ENCODE peak calls at places on chromosomes 12 and 14, in five cellular contexts. One of them, this sample, is unnamed.

GRCh38 chr12:27207626-27208413 is 36.3 kb upstream of the STK38L start:
- DNase-seq in fibroblast of lung: no peak
- DNase-seq in AG04450: no peak
- DNase-seq in hepatocyte: no peak
- DNase-seq in fibroblast of pulmonary artery: no peak
- DNase-seq in this sample: no peak

GRCh38 chr14:24089890-24090289 is 4.2 kb upstream of the PCK2 start:
- DNase-seq in fibroblast of lung: no peak
- DNase-seq in AG04450: no peak
- DNase-seq in hepatocyte: no peak
- DNase-seq in fibroblast of pulmonary artery: no peak
- DNase-seq in this sample: no peak

GRCh38 chr12:15122349-15122748 is 98.9 kb downstream of the RERG start:
- DNase-seq in fibroblast of lung: no peak
- DNase-seq in AG04450: no peak
- DNase-seq in hepatocyte: no peak
- DNase-seq in fibroblast of pulmonary artery: no peak
- DNase-seq in this sample: no peak

GRCh38 chr14:22190411-22191191 is 398.4 kb downstream of the DAD1 start:
- DNase-seq in fibroblast of lung: peak; percentile 94
- DNase-seq in AG04450: peak; percentile 98
- DNase-seq in hepatocyte: peak; percentile 13
- DNase-seq in fibroblast of pulmonary artery: peak; percentile 7
- DNase-seq in this sample: no peak

GRCh38 chr12:75641031-75641780 is 129.8 kb upstream of the KRR1 start:
- DNase-seq in fibroblast of lung: peak; percentile 50
- DNase-seq in AG04450: peak; percentile 68
- DNase-seq in hepatocyte: peak; percentile 37
- DNase-seq in fibroblast of pulmonary artery: peak; percentile 88
- DNase-seq in this sample: peak; percentile 73

GRCh38 chr14:70873627-70874026 is 33.6 kb upstream of the PCNX1 start:
- DNase-seq in fibroblast of lung: no peak
- DNase-seq in AG04450: no peak
- DNase-seq in hepatocyte: no peak
- DNase-seq in fibroblast of pulmonary artery: no peak
- DNase-seq in this sample: no peak

GRCh38 chr12:121933522-121934317 is 15.3 kb downstream of the CFAP251 start:
- DNase-seq in fibroblast of lung: no peak
- DNase-seq in AG04450: no peak
- DNase-seq in hepatocyte: peak; percentile 50
- DNase-seq in fibroblast of pulmonary artery: peak; percentile 31
- DNase-seq in this sample: no peak

GRCh38 chr14:51846631-51847488 is 13.6 kb upstream of the GNG2 start:
- DNase-seq in fibroblast of lung: peak; percentile 60
- DNase-seq in AG04450: no peak
- DNase-seq in hepatocyte: peak; percentile 28
- DNase-seq in fibroblast of pulmonary artery: peak; percentile 90
- DNase-seq in this sample: peak; percentile 28

GRCh38 chr12:12439636-12440035 is 82.8 kb downstream of the BORCS5 start:
- DNase-seq in fibroblast of lung: peak; percentile 79
- DNase-seq in AG04450: no peak
- DNase-seq in hepatocyte: peak; percentile 60
- DNase-seq in fibroblast of pulmonary artery: peak; percentile 95
- DNase-seq in this sample: no peak

DNA sequence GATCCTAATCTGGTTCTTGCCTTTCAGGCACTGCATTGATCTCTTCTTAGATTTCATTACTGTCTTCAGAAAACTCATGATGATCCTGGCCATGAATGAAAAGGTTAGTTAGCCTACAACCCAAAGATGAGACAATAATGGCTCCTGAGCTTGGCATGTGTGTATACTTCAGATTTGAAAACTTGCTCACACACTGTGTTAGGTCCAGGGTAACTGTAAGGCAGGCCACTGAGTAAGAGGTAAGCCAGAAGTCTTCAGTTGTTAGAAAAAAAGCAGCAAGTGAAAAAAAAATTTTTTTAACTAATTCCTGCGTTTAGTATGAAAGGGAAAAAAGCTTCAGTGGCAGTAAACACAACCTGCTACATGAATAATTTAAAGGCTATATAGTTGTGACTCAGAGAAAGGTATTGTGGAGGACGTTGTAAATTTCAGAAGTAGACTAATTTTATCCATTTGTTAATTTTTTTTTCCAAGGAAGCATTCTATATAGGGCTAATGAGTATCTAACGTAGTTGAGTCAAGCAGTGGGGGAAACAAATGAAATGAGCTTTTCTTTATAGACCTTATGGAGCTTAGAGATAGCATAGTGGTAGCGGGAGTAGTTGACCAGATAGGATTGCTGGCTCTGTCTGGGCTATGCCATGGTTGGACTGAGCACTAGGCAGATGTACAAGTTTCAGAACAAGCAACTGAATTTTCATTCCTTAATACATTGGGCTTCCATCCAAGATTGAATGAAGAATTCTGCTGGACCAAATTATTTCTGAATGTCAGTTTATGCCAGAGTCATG is 20.5 kb downstream of the TMBIM6 start:
- DNase-seq in fibroblast of lung: no peak
- DNase-seq in AG04450: no peak
- DNase-seq in hepatocyte: no peak
- DNase-seq in fibroblast of pulmonary artery: no peak
- DNase-seq in this sample: no peak
- H3K4me3 ChIP-seq in fibroblast of lung: no peak overlapping the region
- H3K4me3 ChIP-seq in AG04450: no peak overlapping the region
- H3K4me3 ChIP-seq in hepatocyte: no peak overlapping the region
- H3K4me3 ChIP-seq in fibroblast of pulmonary artery: no peak overlapping the region
- H3K4me3 ChIP-seq in this sample: no peak overlapping the region

DNA sequence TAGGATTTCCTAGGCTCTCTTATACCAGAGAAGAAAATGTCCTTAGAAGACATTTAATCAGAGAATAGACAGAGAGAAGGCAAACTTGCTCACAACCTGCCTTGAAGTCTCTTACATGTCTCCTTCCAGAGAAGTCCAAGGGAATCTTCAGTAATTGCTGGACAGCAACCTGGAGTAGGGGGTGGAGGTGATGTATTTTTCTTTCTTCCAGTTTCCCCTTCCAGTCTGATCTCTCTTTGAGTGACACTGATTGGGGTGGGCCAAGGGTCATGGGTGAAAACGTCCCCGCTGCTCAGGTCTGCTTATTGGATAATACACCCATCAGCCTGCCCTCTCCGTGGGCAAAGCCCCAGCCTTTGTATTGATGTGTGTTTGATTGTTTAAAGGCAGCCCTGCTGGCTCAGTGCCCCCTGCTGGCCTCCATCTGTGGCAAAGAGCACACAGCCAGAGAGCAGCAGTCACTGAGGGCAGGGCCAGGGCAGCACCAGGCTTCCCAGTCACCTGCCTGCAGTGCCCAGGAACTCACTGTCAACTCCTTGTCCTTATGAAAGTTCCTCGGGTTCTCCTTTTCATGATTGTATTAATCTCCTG is 35.7 kb upstream of the ATP2A2 start:
- DNase-seq in fibroblast of lung: no peak
- DNase-seq in AG04450: no peak
- DNase-seq in hepatocyte: no peak
- DNase-seq in fibroblast of pulmonary artery: no peak
- DNase-seq in this sample: no peak
- TF ChIP-seq CTCF in fibroblast of lung: no peak
- TF ChIP-seq CTCF in AG04450: peak; percentile 15
- TF ChIP-seq CTCF in hepatocyte: peak; percentile 20
- TF ChIP-seq CTCF in fibroblast of pulmonary artery: peak; percentile 39
- TF ChIP-seq CTCF in this sample: peak; percentile 8

DNA sequence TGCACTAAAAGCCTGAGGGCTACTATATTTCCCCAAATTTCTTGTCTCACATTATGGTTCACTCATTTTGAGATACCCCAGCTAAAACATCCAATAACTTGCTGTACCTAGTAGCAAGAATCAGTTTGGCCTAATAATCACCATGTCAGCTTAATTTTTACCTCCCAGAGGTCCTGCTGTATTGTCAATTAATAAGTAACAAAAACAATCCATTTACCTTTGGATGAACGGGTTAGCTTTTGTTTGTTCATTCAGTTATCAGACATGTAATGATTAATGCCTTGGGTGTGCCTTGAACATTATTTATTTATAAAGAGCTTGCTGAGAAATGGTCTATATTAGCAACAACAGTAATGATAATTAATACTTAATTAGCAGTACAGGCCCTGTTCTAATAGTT is 57.0 kb downstream of the MON2 start:
- DNase-seq in fibroblast of lung: no peak
- DNase-seq in AG04450: no peak
- DNase-seq in hepatocyte: no peak
- DNase-seq in fibroblast of pulmonary artery: no peak
- DNase-seq in this sample: no peak
- H3K4me3 ChIP-seq in fibroblast of lung: no peak overlapping the region
- H3K4me3 ChIP-seq in AG04450: no peak overlapping the region
- H3K4me3 ChIP-seq in hepatocyte: no peak overlapping the region
- H3K4me3 ChIP-seq in fibroblast of pulmonary artery: no peak overlapping the region
- H3K4me3 ChIP-seq in this sample: no peak overlapping the region

GRCh38 chr14:66440806-66441205 is 45.4 kb upstream of the CCDC196 start:
- DNase-seq in fibroblast of lung: no peak
- DNase-seq in AG04450: no peak
- DNase-seq in hepatocyte: no peak
- DNase-seq in fibroblast of pulmonary artery: no peak
- DNase-seq in this sample: no peak

GRCh38 chr14:66444271-66444987 is 41.7 kb upstream of the CCDC196 start:
- DNase-seq in fibroblast of lung: peak; percentile 16
- DNase-seq in AG04450: no peak
- DNase-seq in hepatocyte: no peak
- DNase-seq in fibroblast of pulmonary artery: peak; percentile 7
- DNase-seq in this sample: no peak

GRCh38 chr14:66443158-66443695 is 42.9 kb upstream of the CCDC196 start:
- DNase-seq in fibroblast of lung: no peak
- DNase-seq in AG04450: no peak
- DNase-seq in hepatocyte: no peak
- DNase-seq in fibroblast of pulmonary artery: no peak
- DNase-seq in this sample: no peak

DNA sequence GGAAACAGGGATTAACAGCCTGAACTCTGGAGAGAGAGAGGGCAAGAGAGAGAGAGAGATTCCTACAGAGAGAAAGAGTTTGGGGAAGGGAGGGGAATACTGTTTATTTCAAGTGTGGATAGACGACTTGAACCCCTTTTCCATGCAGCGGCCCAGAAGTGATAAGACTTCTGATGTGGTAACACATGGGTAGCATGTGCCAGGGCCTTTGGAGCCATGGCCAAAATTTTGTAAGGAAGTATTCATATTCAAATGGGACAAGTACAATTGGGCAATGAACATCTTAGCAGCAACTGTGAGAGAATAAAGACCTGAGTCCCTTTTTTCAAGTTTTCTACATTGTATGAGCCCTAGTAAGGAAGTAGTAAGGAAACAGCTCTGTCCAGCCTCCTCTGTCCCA is 42.4 kb upstream of the CCDC196 start:
- DNase-seq in fibroblast of lung: no peak
- DNase-seq in AG04450: no peak
- DNase-seq in hepatocyte: no peak
- DNase-seq in fibroblast of pulmonary artery: no peak
- DNase-seq in this sample: no peak
- TF ChIP-seq CTCF in fibroblast of lung: no peak
- TF ChIP-seq CTCF in AG04450: no peak
- TF ChIP-seq CTCF in hepatocyte: no peak
- TF ChIP-seq CTCF in fibroblast of pulmonary artery: no peak
- TF ChIP-seq CTCF in this sample: no peak

GRCh38 chr12:9760699-9761406 is at the start of gene CD69:
- DNase-seq in fibroblast of lung: no peak
- DNase-seq in AG04450: no peak
- DNase-seq in hepatocyte: no peak
- DNase-seq in fibroblast of pulmonary artery: no peak
- DNase-seq in this sample: no peak
- H3K4me3 ChIP-seq in fibroblast of lung: no peak within 1 kb of the TSS
- H3K4me3 ChIP-seq in AG04450: no peak within 1 kb of the TSS
- H3K4me3 ChIP-seq in hepatocyte: no peak within 1 kb of the TSS
- H3K4me3 ChIP-seq in fibroblast of pulmonary artery: no peak within 1 kb of the TSS
- H3K4me3 ChIP-seq in this sample: no peak within 1 kb of the TSS

DNA sequence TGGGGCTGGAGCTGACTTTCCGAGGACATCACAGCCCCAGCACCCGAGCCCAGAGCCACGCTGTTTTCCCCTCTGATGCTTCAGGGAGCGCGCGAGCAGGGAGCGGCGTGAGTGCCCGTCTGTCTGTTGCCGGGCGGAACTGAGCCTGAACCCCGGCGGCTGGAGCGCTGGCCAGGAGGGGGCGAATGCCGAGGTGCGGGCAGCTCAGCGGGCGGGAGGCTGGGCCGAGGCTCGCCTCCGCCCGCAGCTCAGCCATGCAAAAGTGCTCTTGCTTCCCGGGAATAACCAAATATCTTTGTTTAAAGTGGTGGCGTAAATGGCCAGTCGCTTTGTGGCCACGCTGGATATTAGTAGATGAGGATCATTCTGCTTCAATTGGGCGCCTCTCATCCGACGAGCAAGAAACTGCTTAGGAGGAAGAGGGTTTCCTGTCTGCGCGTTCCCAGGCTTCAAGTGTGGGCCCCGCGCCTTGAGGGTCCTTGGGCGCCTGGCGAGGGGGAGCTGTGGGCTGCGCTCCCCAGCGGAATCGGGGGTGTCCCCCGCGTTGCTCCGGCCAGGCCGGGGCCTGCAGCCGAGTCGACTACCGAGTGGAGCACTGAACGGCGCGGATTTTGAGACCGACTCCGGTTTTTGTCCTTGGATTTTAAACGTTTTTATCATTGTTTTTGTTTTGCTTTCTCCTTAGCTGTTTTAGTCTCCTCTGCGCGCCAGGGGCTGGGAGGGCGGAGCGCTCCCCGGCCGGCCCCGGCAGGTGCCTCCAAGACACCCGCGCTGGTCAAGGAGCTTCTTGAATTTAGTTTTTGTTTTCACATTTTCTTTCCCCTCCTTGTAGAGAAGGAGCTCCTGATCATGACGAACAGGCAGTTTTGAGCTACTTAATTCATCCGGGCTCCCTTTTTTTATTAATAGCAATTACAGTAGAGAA is 831 bp upstream of the NKX2-1 start:
- DNase-seq in fibroblast of lung: peak; percentile 11
- DNase-seq in AG04450: no peak
- DNase-seq in hepatocyte: peak; percentile 61
- DNase-seq in fibroblast of pulmonary artery: peak; percentile 6
- DNase-seq in this sample: no peak
- TF ChIP-seq CTCF in fibroblast of lung: peak; percentile 14
- TF ChIP-seq CTCF in AG04450: no peak
- TF ChIP-seq CTCF in hepatocyte: peak; percentile 27
- TF ChIP-seq CTCF in fibroblast of pulmonary artery: peak; percentile 4
- TF ChIP-seq CTCF in this sample: peak; percentile 29